ENCODE peak calls at places on chromosomes 13 and 19, in six cellular contexts. One of them, this sample, is unnamed.

GRCh38 chr19:10812902-10813404 is 23.1 kb downstream of the TMED1 start:
- DNase-seq in DMS53: peak
- DNase-seq in endodermal cell: peak
- DNase-seq in CD4-positive, alpha-beta memory T cell: no peak
- DNase-seq in endothelial cell: no peak
- DNase-seq in progenitor cell of endocrine pancreas: no peak
- DNase-seq in this sample: peak

GRCh38 chr19:12064266-12065099 is at the start of gene ZNF844:
- DNase-seq in CD4-positive, alpha-beta memory T cell: peak
- DNase-seq in endodermal cell: peak
- DNase-seq in endothelial cell: no peak
- DNase-seq in DMS53: peak
- DNase-seq in progenitor cell of endocrine pancreas: peak
- DNase-seq in this sample: peak

GRCh38 chr19:7746903-7747884 is at the start of gene CD209:
- DNase-seq in endodermal cell: no peak
- DNase-seq in CD4-positive, alpha-beta memory T cell: no peak
- DNase-seq in DMS53: no peak
- DNase-seq in endothelial cell: no peak
- DNase-seq in progenitor cell of endocrine pancreas: no peak
- DNase-seq in this sample: no peak

GRCh38 chr19:18954094-18954493 is 13.1 kb upstream of the HOMER3 start:
- DNase-seq in progenitor cell of endocrine pancreas: no peak
- DNase-seq in endodermal cell: no peak
- DNase-seq in CD4-positive, alpha-beta memory T cell: no peak
- DNase-seq in endothelial cell: no peak
- DNase-seq in DMS53: no peak
- DNase-seq in this sample: no peak

GRCh38 chr13:40611635-40612422 is 54.6 kb downstream of the FOXO1 start:
- DNase-seq in DMS53: no peak
- DNase-seq in CD4-positive, alpha-beta memory T cell: no peak
- DNase-seq in endothelial cell: no peak
- DNase-seq in endodermal cell: peak
- DNase-seq in progenitor cell of endocrine pancreas: no peak
- DNase-seq in this sample: no peak

GRCh38 chr13:73421310-73421912 is 362.6 kb downstream of the KLF5 start:
- DNase-seq in endothelial cell: no peak
- DNase-seq in DMS53: peak
- DNase-seq in endodermal cell: no peak
- DNase-seq in CD4-positive, alpha-beta memory T cell: no peak
- DNase-seq in progenitor cell of endocrine pancreas: no peak
- DNase-seq in this sample: peak

GRCh38 chr19:17677002-17677401 is 11.2 kb downstream of the UNC13A start:
- DNase-seq in endothelial cell: no peak
- DNase-seq in endodermal cell: no peak
- DNase-seq in CD4-positive, alpha-beta memory T cell: no peak
- DNase-seq in progenitor cell of endocrine pancreas: no peak
- DNase-seq in DMS53: peak
- DNase-seq in this sample: no peak

GRCh38 chr19:48614436-48615144 is at the start of gene FAM83E:
- DNase-seq in DMS53: peak
- DNase-seq in endothelial cell: no peak
- DNase-seq in endodermal cell: peak
- DNase-seq in CD4-positive, alpha-beta memory T cell: no peak
- DNase-seq in progenitor cell of endocrine pancreas: no peak
- DNase-seq in this sample: no peak

GRCh38 chr19:2223959-2224358 is 12.2 kb downstream of the PLEKHJ1 start:
- DNase-seq in CD4-positive, alpha-beta memory T cell: peak
- DNase-seq in endothelial cell: no peak
- DNase-seq in DMS53: no peak
- DNase-seq in endodermal cell: no peak
- DNase-seq in progenitor cell of endocrine pancreas: no peak
- DNase-seq in this sample: no peak

GRCh38 chr13:97113231-97114001 is 108.7 kb upstream of the MBNL2 start:
- DNase-seq in endodermal cell: peak
- DNase-seq in DMS53: no peak
- DNase-seq in progenitor cell of endocrine pancreas: no peak
- DNase-seq in CD4-positive, alpha-beta memory T cell: peak
- DNase-seq in endothelial cell: no peak
- DNase-seq in this sample: no peak

GRCh38 chr13:35767256-35767981 is 290.9 kb upstream of the MAB21L1 start:
- DNase-seq in endothelial cell: no peak
- DNase-seq in CD4-positive, alpha-beta memory T cell: no peak
- DNase-seq in endodermal cell: no peak
- DNase-seq in progenitor cell of endocrine pancreas: no peak
- DNase-seq in DMS53: no peak
- DNase-seq in this sample: no peak